ENCODE peak calls at places on chromosomes 5 and 9, in ten cellular contexts. G, Y, W, H, I, Z, A, E, O and R are unnamed samples.

GRCh38 chr9:113585555-113585954 is 122.0 kb downstream of the RGS3 start:
- DNase-seq in E (no peak), A (no peak), I (no peak), G (no peak), Y (no peak), Z (no peak), W (no peak), H (no peak), O (no peak), R (no peak)

GRCh38 chr5:57445715-57446037 is 36.9 kb downstream of the ACTBL2 start:
- DNase-seq in I (peak), G (no peak), H (no peak), A (no peak), O (no peak), Z (no peak), W (no peak), E (no peak), Y (no peak), R (no peak)

GRCh38 chr5:80736730-80737129 is 81.9 kb upstream of the DHFR start:
- DNase-seq in Z (no peak), E (no peak), W (no peak), A (no peak), O (no peak), H (no peak), Y (no peak), G (no peak), I (peak), R (no peak)

GRCh38 chr9:5846080-5846479 is 13.2 kb upstream of the ERMP1 start:
- DNase-seq in O (no peak), A (no peak), Y (no peak), G (no peak), H (no peak), E (no peak), W (no peak), I (no peak), Z (no peak), R (no peak)

GRCh38 chr5:147968855-147969254 is 62.5 kb upstream of the C5orf46 start:
- DNase-seq in Y (no peak), A (no peak), I (peak), E (no peak), O (no peak), Z (no peak), W (no peak), G (no peak), H (no peak), R (no peak)

GRCh38 chr9:35863583-35863982 is 6.6 kb downstream of the OR13J1 start:
- DNase-seq in I (no peak), G (no peak), H (no peak), Z (no peak), O (no peak), A (no peak), W (no peak), E (no peak), Y (no peak), R (no peak)

GRCh38 chr9:124351672-124352468 is 63.4 kb downstream of the PSMB7 start:
- DNase-seq in H (no peak), W (no peak), Z (no peak), A (no peak), E (no peak), I (no peak), Y (no peak), G (no peak), O (no peak), R (no peak)

GRCh38 chr5:163718256-163718655 is 212.8 kb downstream of the MAT2B start:
- DNase-seq in I (no peak), G (no peak), Z (no peak), H (no peak), E (no peak), W (no peak), Y (no peak), O (no peak), A (no peak), R (no peak)

GRCh38 chr5:8864053-8864452 is 681.8 kb downstream of the SEMA5A start:
- DNase-seq in Y (peak), W (no peak), I (peak), G (peak), Z (no peak), E (no peak), O (no peak), H (peak), A (no peak), R (no peak)

GRCh38 chr5:14186132-14186830 is 43.1 kb downstream of the TRIO start:
- DNase-seq in I (peak), Y (peak), A (no peak), G (peak), W (no peak), O (no peak), E (no peak), H (no peak), Z (no peak), R (no peak)

GRCh38 chr5:163379298-163380155 is 57.9 kb upstream of the CCNG1 start:
- DNase-seq in E (no peak), H (no peak), W (no peak), O (no peak), Z (no peak), Y (peak), A (no peak), I (peak), G (peak), R (no peak)

GRCh38 chr5:145463634-145464033 is 371.5 kb downstream of the PRELID2 start:
- DNase-seq in W (no peak), Z (no peak), G (peak), Y (peak), I (peak), H (no peak), O (no peak), A (no peak), E (no peak), R (no peak)

GRCh38 chr5:169745441-169746146 is 108.5 kb downstream of the DOCK2 start:
- DNase-seq in A (no peak), O (no peak), E (no peak), G (peak), I (peak), H (no peak), Y (peak), W (no peak), Z (no peak), R (no peak)

GRCh38 chr5:179288809-179289185 is 56.5 kb downstream of the ADAMTS2 start:
- DNase-seq in I (no peak), Z (no peak), A (no peak), W (no peak), G (no peak), E (no peak), Y (no peak), O (no peak), H (no peak), R (no peak)

GRCh38 chr5:115785395-115786009 is 31.0 kb downstream of the CDO1 start:
- DNase-seq in H (no peak), Z (no peak), O (no peak), I (no peak), G (no peak), A (no peak), Y (peak), E (no peak), W (no peak), R (no peak)

GRCh38 chr5:3100921-3101551 is 349.6 kb upstream of the IRX2 start:
- DNase-seq in Y (no peak), O (no peak), G (no peak), A (no peak), I (no peak), E (no peak), Z (no peak), H (no peak), W (no peak), R (no peak)

GRCh38 chr9:132748450-132748849 is 78.2 kb downstream of the GTF3C4 start:
- DNase-seq in Y (peak), W (no peak), E (no peak), G (no peak), Z (no peak), I (no peak), O (no peak), H (no peak), A (no peak), R (no peak)

GRCh38 chr9:128787583-128788156 is 617 bp downstream of the TBC1D13 start:
- DNase-seq in I (peak), H (no peak), E (no peak), A (no peak), O (no peak), W (no peak), G (no peak), Z (no peak), Y (peak), R (no peak)

GRCh38 chr9:109600142-109600541 is 102.0 kb upstream of the PTPN3 start:
- DNase-seq in H (no peak), E (no peak), I (peak), G (peak), O (no peak), A (no peak), Z (no peak), Y (peak), W (no peak), R (no peak)

GRCh38 chr9:97803167-97804058 is 49.6 kb upstream of the FOXE1 start:
- DNase-seq in H (peak), O (peak), A (peak), Y (peak), W (peak), G (peak), Z (peak), I (peak), E (peak), R (peak)

GRCh38 chr9:136759436-136760325 is 1.6 kb upstream of the LCN8 start:
- DNase-seq in H (no peak), A (no peak), I (no peak), Y (no peak), G (no peak), Z (no peak), E (peak), O (no peak), W (no peak), R (no peak)

GRCh38 chr5:1208743-1209551 is 7.6 kb downstream of the SLC6A19 start:
- DNase-seq in I (peak), O (no peak), A (no peak), W (no peak), Y (peak), H (no peak), E (no peak), Z (no peak), G (peak), R (no peak)